ENCODE peak calls at places on chromosomes 11 and 22, in nine cellular contexts. H, V, P, N, C, U, Z, F and L are unnamed samples.
A peak's percentile ranks its signal among the peaks of the same experiment; 100 is the strongest.

GRCh38 chr11:114440971-114441810 is 1.9 kb downstream of the REXO2 start:
- DNase-seq in H (peak; percentile 8), V (no peak), P (no peak), N (no peak), C (peak; percentile 11), U (no peak), Z (no peak), F (no peak), L (no peak)

GRCh38 chr11:105208038-105208437 is 68.5 kb upstream of the CARD18 start:
- DNase-seq in H (no peak), V (no peak), P (no peak), N (no peak), C (no peak), U (no peak), Z (no peak), F (no peak), L (no peak)

GRCh38 chr11:132840220-132840619 is 692.1 kb downstream of the OPCML start:
- DNase-seq in H (no peak), V (no peak), P (no peak), N (no peak), C (no peak), U (no peak), Z (no peak), F (no peak), L (no peak)

GRCh38 chr22:47783433-47784366 is 1021.2 kb downstream of the TBC1D22A start:
- DNase-seq in H (no peak), V (no peak), P (no peak), N (no peak), C (no peak), U (no peak), Z (peak; percentile 69), F (no peak), L (peak; percentile 31)

GRCh38 chr11:95884364-95884763 is 39.5 kb downstream of the MTMR2 start:
- DNase-seq in H (peak; percentile 45), V (no peak), P (peak; percentile 87), N (no peak), C (peak; percentile 28), U (no peak), Z (no peak), F (peak; percentile 40), L (no peak)

GRCh38 chr11:26158251-26158650 is 173.7 kb upstream of the ANO3 start:
- DNase-seq in H (no peak), V (no peak), P (no peak), N (no peak), C (no peak), U (no peak), Z (no peak), F (no peak), L (no peak)

GRCh38 chr11:83054001-83054400 is 17.7 kb downstream of the RAB30 start:
- DNase-seq in H (no peak), V (peak; percentile 61), P (no peak), N (no peak), C (no peak), U (no peak), Z (no peak), F (no peak), L (no peak)

GRCh38 chr22:19115628-19116027 is 6.6 kb downstream of the DGCR2 start:
- DNase-seq in H (no peak), V (no peak), P (no peak), N (no peak), C (no peak), U (no peak), Z (peak; percentile 25), F (no peak), L (no peak)

GRCh38 chr11:32704261-32704660 is 90.2 kb downstream of the CCDC73 start:
- DNase-seq in H (no peak), V (no peak), P (no peak), N (no peak), C (no peak), U (no peak), Z (no peak), F (no peak), L (no peak)

GRCh38 chr11:66636411-66636810 is 2.1 kb upstream of the RBM4 start:
- DNase-seq in H (no peak), V (no peak), P (no peak), N (no peak), C (no peak), U (no peak), Z (no peak), F (no peak), L (no peak)

GRCh38 chr11:82683029-82683428 is 50.6 kb downstream of the FAM181B start:
- DNase-seq in H (no peak), V (no peak), P (no peak), N (no peak), C (no peak), U (no peak), Z (no peak), F (no peak), L (no peak)

GRCh38 chr11:113906038-113906437 is 1.4 kb downstream of the HTR3B start:
- DNase-seq in H (peak; percentile 22), V (no peak), P (peak; percentile 8), N (no peak), C (peak; percentile 11), U (no peak), Z (no peak), F (no peak), L (no peak)

GRCh38 chr22:19970479-19971275 is 29.1 kb upstream of the TXNRD2 start:
- DNase-seq in H (peak; percentile 72), V (peak; percentile 59), P (peak; percentile 35), N (peak; percentile 50), C (peak; percentile 51), U (peak; percentile 70), Z (peak; percentile 92), F (no peak), L (no peak)

GRCh38 chr11:89168396-89168795 is 9.3 kb upstream of the TYR start:
- DNase-seq in H (peak; percentile 5), V (no peak), P (no peak), N (no peak), C (peak; percentile 6), U (no peak), Z (no peak), F (no peak), L (no peak)

GRCh38 chr11:19992162-19992561 is 168.1 kb downstream of the DBX1 start:
- DNase-seq in H (no peak), V (no peak), P (no peak), N (no peak), C (peak; percentile 16), U (no peak), Z (no peak), F (no peak), L (no peak)
- H3K4me3 ChIP-seq in H (no peak overlapping the region), V (no peak overlapping the region), P (no peak overlapping the region), N (no peak overlapping the region), C (no peak overlapping the region), U (no peak overlapping the region), Z (no peak overlapping the region), F (no peak overlapping the region), L (no peak overlapping the region)

DNA sequence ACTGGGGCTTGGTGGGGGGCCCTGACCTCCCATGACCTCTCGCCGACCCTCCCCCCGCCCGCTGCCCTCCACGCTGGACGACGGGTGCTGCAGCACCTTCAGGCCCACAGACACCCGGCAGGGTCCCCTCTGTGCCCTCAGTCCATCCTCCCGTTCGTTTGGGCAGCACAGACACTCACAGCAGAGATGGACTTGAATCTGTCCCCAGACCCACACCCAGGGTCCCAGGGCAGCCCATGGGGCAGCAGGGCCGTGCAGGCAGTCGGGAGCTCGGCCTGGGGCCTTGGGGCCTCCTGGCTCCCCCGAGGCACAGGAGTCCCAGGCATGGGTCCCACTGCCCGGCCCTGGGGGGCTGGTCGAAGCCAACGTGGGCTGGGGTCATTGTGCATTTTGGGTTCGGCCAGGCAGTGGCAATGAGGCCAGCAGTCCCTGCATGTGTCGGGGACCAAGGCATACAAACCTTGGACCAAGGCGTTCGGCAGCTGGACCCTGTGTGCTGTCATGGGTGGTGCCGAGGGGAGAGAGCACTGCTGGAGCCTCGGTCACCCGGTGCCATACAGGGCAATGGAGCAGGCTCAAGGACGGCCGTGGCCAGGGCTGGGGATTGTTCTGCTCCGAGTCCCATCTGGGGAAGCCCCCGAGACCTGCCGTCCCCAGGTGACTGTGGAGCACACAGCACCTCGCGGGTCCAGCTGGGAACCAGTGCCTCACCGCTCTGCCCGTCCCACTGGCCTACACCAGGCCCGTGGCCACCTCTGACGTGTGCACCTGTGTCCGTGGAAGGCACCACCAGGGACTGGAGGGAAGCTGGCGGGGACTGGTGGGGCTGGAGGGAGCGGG is 19.3 kb upstream of the BRSK2 start:
- DNase-seq in H (no peak), V (no peak), P (no peak), N (no peak), C (no peak), U (no peak), Z (peak; percentile 65), F (no peak), L (no peak)
- H3K4me3 ChIP-seq in H (no peak overlapping the region), V (no peak overlapping the region), P (no peak overlapping the region), N (no peak overlapping the region), C (no peak overlapping the region), U (no peak overlapping the region), Z (no peak overlapping the region), F (no peak overlapping the region), L (no peak overlapping the region)

DNA sequence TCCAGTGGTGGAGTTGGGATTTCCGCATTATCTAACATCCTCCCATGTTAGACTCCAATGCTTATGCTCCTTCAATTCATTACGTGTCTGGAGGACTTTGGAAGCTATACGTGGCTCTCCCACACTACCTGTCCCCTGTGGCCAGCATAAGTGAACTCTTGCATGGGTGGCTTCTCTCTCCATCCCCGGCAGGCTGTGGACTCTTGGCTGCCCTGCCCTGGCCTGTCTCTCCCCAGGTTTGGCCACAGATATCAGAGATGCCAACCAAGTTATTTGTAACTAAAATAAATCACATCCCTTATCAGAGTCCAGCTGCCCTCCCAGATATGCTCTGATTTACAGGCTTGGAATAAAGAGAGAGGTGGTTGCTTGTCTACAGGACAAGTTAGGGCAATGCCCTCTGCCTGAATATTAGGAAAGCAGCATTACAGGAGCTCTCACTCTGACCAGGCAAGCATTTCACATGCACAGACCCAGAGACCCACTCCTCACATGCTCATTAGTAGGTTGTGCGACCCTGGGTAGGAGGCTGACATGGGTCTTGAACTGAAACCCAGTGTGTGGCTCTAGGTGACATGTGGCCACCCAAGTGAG is 4.6 kb downstream of the CD44 start:
- DNase-seq in H (no peak), V (no peak), P (no peak), N (no peak), C (no peak), U (no peak), Z (no peak), F (no peak), L (no peak)
- H3K4me3 ChIP-seq in H (peak overlapping the region; percentile 4), V (no peak overlapping the region), P (peak overlapping the region; percentile 56), N (no peak overlapping the region), C (peak overlapping the region; percentile 100), U (peak overlapping the region; percentile 62), Z (no peak overlapping the region), F (peak overlapping the region; percentile 96), L (peak overlapping the region; percentile 12)

GRCh38 chr11:112229159-112229558 is 2.9 kb downstream of the PTS start:
- DNase-seq in H (no peak), V (no peak), P (no peak), N (no peak), C (no peak), U (no peak), Z (no peak), F (no peak), L (no peak)

GRCh38 chr11:112227002-112227401 is 774 bp downstream of the PTS start:
- DNase-seq in H (peak; percentile 53), V (no peak), P (peak; percentile 54), N (no peak), C (peak; percentile 52), U (no peak), Z (no peak), F (no peak), L (no peak)

GRCh38 chr11:112226062-112226921 is at the start of gene PTS:
- DNase-seq in H (peak; percentile 91), V (peak; percentile 78), P (peak; percentile 85), N (peak; percentile 87), C (peak; percentile 86), U (peak; percentile 79), Z (peak; percentile 95), F (peak; percentile 55), L (peak; percentile 91)

GRCh38 chr11:112228706-112229105 is 2.5 kb downstream of the PTS start:
- DNase-seq in H (no peak), V (no peak), P (no peak), N (no peak), C (no peak), U (no peak), Z (no peak), F (no peak), L (no peak)

GRCh38 chr11:112227471-112227870 is 1.2 kb downstream of the PTS start:
- DNase-seq in H (no peak), V (no peak), P (no peak), N (no peak), C (peak; percentile 10), U (no peak), Z (no peak), F (no peak), L (no peak)
- H3K4me3 ChIP-seq in H (peak overlapping the region; percentile 89), V (no peak overlapping the region), P (peak overlapping the region; percentile 92), N (peak overlapping the region; percentile 66), C (peak overlapping the region; percentile 90), U (peak overlapping the region; percentile 97), Z (peak overlapping the region; percentile 64), F (peak overlapping the region; percentile 82), L (peak overlapping the region; percentile 91)